ENCODE peak calls at places on chromosomes 2 and 18, in four cellular contexts. Z is H1, V is HepG2, C is GM12878. T is an unnamed sample.

GRCh38 chr2:174051741-174052638 is 86.8 kb upstream of the SP3 start:
- DNase-seq in Z (no peak), V (peak; percentile 94), C (no peak), T (peak; percentile 51)

GRCh38 chr2:88067189-88067588 is 436 bp upstream of the SMYD1 start:
- DNase-seq in Z (no peak), V (no peak), C (no peak), T (no peak)

GRCh38 chr18:47736376-47737140 is 193.9 kb downstream of the SMAD2 start:
- DNase-seq in Z (peak; percentile 14), V (no peak), C (no peak), T (no peak)

GRCh38 chr2:70371753-70372152 is 69.9 kb upstream of the FAM136A start:
- DNase-seq in Z (no peak), V (no peak), C (no peak), T (no peak)

GRCh38 chr2:88831792-88832248 is 140.3 kb downstream of the RPIA start:
- DNase-seq in Z (peak; percentile 91), V (peak; percentile 47), C (no peak), T (peak; percentile 70)

GRCh38 chr2:166335284-166335683 is 40.5 kb downstream of the SCN9A start:
- DNase-seq in Z (no peak), V (peak; percentile 12), C (no peak), T (no peak)

GRCh38 chr18:76491801-76492668 is 3.0 kb downstream of the ZNF516 start:
- DNase-seq in Z (peak; percentile 81), V (no peak), C (no peak), T (no peak)

GRCh38 chr2:161625314-161625919 is 1.2 kb downstream of the SLC4A10 start:
- DNase-seq in Z (peak; percentile 75), V (no peak), C (no peak), T (peak; percentile 62)

GRCh38 chr2:209762564-209762963 is 9.1 kb upstream of the UNC80 start:
- DNase-seq in Z (no peak), V (no peak), C (no peak), T (no peak)

GRCh38 chr18:61475931-61476330 is 142.7 kb downstream of the CDH20 start:
- DNase-seq in Z (no peak), V (no peak), C (no peak), T (no peak)

GRCh38 chr2:579961-580360 is 97.2 kb downstream of the TMEM18 start:
- DNase-seq in Z (no peak), V (no peak), C (no peak), T (no peak)

GRCh38 chr2:120794716-120795115 is 59.0 kb downstream of the GLI2 start:
- DNase-seq in Z (no peak), V (no peak), C (no peak), T (no peak)

GRCh38 chr2:38092196-38092902 is 16.4 kb upstream of the CYP1B1 start:
- DNase-seq in Z (no peak), V (no peak), C (no peak), T (no peak)

GRCh38 chr2:60826126-60826525 is 55.2 kb upstream of the REL start:
- DNase-seq in Z (no peak), V (no peak), C (no peak), T (no peak)

GRCh38 chr2:175577405-175577986 is 396.0 kb upstream of the ATP5MC3 start:
- DNase-seq in Z (no peak), V (no peak), C (no peak), T (no peak)

GRCh38 chr2:175574069-175574468 is 392.6 kb upstream of the ATP5MC3 start:
- DNase-seq in Z (no peak), V (no peak), C (no peak), T (no peak)

GRCh38 chr2:175576270-175576669 is 394.8 kb upstream of the ATP5MC3 start:
- DNase-seq in Z (no peak), V (no peak), C (no peak), T (no peak)

GRCh38 chr2:175576875-175577274 is 395.4 kb upstream of the ATP5MC3 start:
- DNase-seq in Z (no peak), V (no peak), C (no peak), T (no peak)

GRCh38 chr2:175575346-175576258 is 394.1 kb upstream of the ATP5MC3 start:
- DNase-seq in Z (no peak), V (no peak), C (peak; percentile 62), T (no peak)
- TF ChIP-seq SUZ12 in Z (no peak), V (no peak), C (no peak), T (no peak)

DNA sequence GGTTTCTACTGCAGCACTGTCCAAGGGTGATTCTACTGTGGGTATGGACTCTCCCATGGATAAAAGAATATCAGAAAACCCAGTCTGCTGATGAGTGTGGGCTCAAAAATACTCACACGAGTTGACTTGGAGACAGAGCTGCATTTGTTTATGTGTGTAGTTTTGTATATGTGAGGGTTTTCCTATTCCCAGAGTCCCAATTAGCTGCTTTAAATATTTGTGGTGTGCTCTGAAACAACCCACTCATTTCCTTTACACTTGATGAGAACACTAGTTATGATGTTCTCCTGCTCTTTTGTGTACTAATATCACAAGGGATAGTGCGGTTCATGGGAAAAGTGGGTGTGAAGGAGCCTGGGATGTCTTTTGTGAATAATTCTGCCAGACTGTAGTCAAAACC is 337.3 kb downstream of the PLCL1 start:
- DNase-seq in Z (no peak), V (no peak), C (no peak), T (no peak)
- TF ChIP-seq YY1 in Z (no peak), V (no peak), C (no peak), T (no peak)

GRCh38 chr2:241924069-241924908 is 54.8 kb downstream of the RTP5 start:
- DNase-seq in Z (no peak), V (no peak), C (no peak), T (no peak)

GRCh38 chr2:241926541-241927311 is 57.2 kb downstream of the RTP5 start:
- DNase-seq in Z (no peak), V (peak; percentile 61), C (no peak), T (no peak)

GRCh38 chr2:241925821-241926441 is 56.4 kb downstream of the RTP5 start:
- DNase-seq in Z (no peak), V (no peak), C (no peak), T (no peak)

GRCh38 chr2:241924909-241925250 is 55.4 kb downstream of the RTP5 start:
- DNase-seq in Z (no peak), V (no peak), C (no peak), T (no peak)

DNA sequence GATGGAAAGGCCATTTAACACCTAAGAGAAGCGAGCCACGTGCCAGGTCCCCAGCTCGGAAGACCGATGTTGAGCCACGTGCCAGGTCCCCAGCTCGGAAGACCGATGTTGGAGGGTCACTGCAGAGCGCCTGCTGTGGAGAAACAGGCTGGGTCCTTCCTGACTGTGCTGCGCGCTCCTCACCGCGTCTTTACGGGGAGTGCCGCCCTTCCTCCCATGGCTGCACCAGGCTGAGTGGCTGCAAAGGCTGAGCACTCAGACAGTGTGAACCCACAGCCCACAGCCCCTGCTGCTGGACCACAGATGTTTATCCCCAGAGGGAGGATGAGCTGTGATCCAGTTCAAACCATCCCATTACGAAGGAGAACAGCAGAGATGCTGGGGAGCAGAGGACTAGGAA is 55.7 kb downstream of the RTP5 start:
- DNase-seq in Z (no peak), V (no peak), C (no peak), T (no peak)
- H3K4me1 ChIP-seq in Z (peaks cover 3% of the 10 kb centered on the region), V (peaks cover 15% of the 10 kb centered on the region), C (no peaks in the 10 kb centered on the region), T (peaks cover 4% of the 10 kb centered on the region)

GRCh38 chr2:217743407-217743806 is 259.4 kb downstream of the TNS1 start:
- DNase-seq in Z (peak; percentile 23), V (no peak), C (no peak), T (no peak)
- TF ChIP-seq SUZ12 in Z (no peak), V (no peak), C (no peak), T (no peak)

DNA sequence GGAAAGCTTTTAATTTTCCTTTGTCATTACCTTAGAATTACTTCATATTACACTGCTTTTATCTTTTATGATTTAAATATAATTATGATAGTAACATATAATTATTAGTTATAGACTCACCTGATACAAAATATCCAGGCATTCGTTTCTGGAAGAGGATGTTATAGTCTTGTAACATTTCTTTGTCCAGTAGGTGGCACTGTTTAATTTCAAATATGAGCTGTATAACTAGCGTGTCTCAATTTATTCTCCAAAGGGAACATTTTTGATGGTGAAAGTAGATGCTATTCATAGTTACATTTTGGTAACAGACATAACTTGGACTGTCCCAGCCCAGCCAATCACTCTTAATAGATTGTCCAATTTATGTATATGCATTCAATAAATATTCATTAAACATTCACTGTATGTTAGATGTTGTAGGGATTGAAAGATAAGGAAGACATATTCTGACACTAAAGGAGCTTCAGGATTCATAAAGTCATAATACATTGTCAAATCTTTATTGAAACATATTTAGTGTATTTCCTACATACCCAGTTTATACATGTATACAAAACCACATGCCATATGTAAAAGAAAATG is 19.2 kb downstream of the DAW1 start:
- DNase-seq in Z (no peak), V (peak; percentile 53), C (peak; percentile 4), T (peak; percentile 23)
- TF ChIP-seq YY1 in Z (no peak), V (no peak), C (no peak), T (no peak)

GRCh38 chr2:135573620-135574019 is 42.3 kb downstream of the R3HDM1 start:
- DNase-seq in Z (no peak), V (no peak), C (no peak), T (no peak)
- H3K4me1 ChIP-seq in Z (no peaks in the 10 kb centered on the region), V (peaks cover 14% of the 10 kb centered on the region), C (no peaks in the 10 kb centered on the region), T (no peaks in the 10 kb centered on the region)

GRCh38 chr18:12883003-12883683 is 894 bp downstream of the PTPN2 start:
- DNase-seq in Z (no peak), V (no peak), C (no peak), T (no peak)

GRCh38 chr18:12883684-12884520 is at the start of gene PTPN2:
- DNase-seq in Z (peak; percentile 87), V (peak; percentile 90), C (peak; percentile 77), T (peak; percentile 66)

GRCh38 chr18:12886498-12887126 is 2.6 kb upstream of the PTPN2 start:
- DNase-seq in Z (no peak), V (peak; percentile 52), C (no peak), T (no peak)

GRCh38 chr18:12884521-12885323 is 685 bp upstream of the PTPN2 start:
- DNase-seq in Z (no peak), V (no peak), C (no peak), T (no peak)

GRCh38 chr18:12885500-12885899 is 1.5 kb upstream of the PTPN2 start:
- DNase-seq in Z (no peak), V (no peak), C (peak; percentile 79), T (peak; percentile 65)
- TF ChIP-seq SUZ12 in Z (no peak), V (no peak), C (no peak), T (no peak)

GRCh38 chr2:171515672-171516298 is 6.5 kb upstream of the CYBRD1 start:
- DNase-seq in Z (no peak), V (no peak), C (no peak), T (no peak)
- TF ChIP-seq YY1 in Z (no peak), V (no peak), C (no peak), T (no peak)

GRCh38 chr2:168312036-168312822 is 64.8 kb upstream of the STK39 start:
- DNase-seq in Z (no peak), V (no peak), C (no peak), T (no peak)
- H3K4me1 ChIP-seq in Z (no peaks in the 10 kb centered on the region), V (no peaks in the 10 kb centered on the region), C (no peaks in the 10 kb centered on the region), T (peaks cover 4% of the 10 kb centered on the region)

T was measured in NT2/D1.